ENCODE peak calls at places on chromosomes 7 and 10, in six cellular contexts. I, V, Z, L, A and T are unnamed samples.

GRCh38 chr10:22251751-22252285 is 34.0 kb upstream of the EBLN1 start:
- DNase-seq in I (peak), V (peak), Z (peak), L (peak), A (peak), T (peak)

GRCh38 chr7:130065500-130066152 is 4.7 kb upstream of the KLHDC10 start:
- DNase-seq in I (no peak), V (no peak), Z (no peak), L (no peak), A (no peak), T (no peak)

GRCh38 chr7:151157645-151158329 is 9.7 kb downstream of the GBX1 start:
- DNase-seq in I (no peak), V (no peak), Z (no peak), L (peak), A (no peak), T (no peak)

GRCh38 chr10:97543025-97543546 is 29.5 kb upstream of the ANKRD2 start:
- DNase-seq in I (peak), V (no peak), Z (peak), L (peak), A (peak), T (no peak)

GRCh38 chr10:110547139-110547761 is 20.2 kb upstream of the SMC3 start:
- DNase-seq in I (no peak), V (no peak), Z (no peak), L (peak), A (peak), T (peak)

GRCh38 chr10:101848894-101849351 is 5.3 kb upstream of the KCNIP2 start:
- DNase-seq in I (no peak), V (no peak), Z (no peak), L (no peak), A (no peak), T (no peak)

GRCh38 chr7:28005075-28005847 is 175.3 kb downstream of the JAZF1 start:
- DNase-seq in I (no peak), V (no peak), Z (no peak), L (no peak), A (no peak), T (no peak)

GRCh38 chr7:26664735-26665420 is 199.5 kb downstream of the SKAP2 start:
- DNase-seq in I (no peak), V (peak), Z (no peak), L (peak), A (peak), T (peak)

GRCh38 chr7:8434290-8435002 is 1.0 kb downstream of the NXPH1 start:
- DNase-seq in I (no peak), V (no peak), Z (no peak), L (no peak), A (no peak), T (no peak)

GRCh38 chr7:1723254-1723653 is 53.2 kb downstream of the ELFN1 start:
- DNase-seq in I (no peak), V (no peak), Z (no peak), L (no peak), A (no peak), T (no peak)

GRCh38 chr10:30055094-30055701 is 4.2 kb downstream of the JCAD start:
- DNase-seq in I (no peak), V (no peak), Z (no peak), L (no peak), A (peak), T (no peak)

GRCh38 chr10:24751716-24752115 is 28.0 kb upstream of the ARHGAP21 start:
- DNase-seq in I (no peak), V (no peak), Z (no peak), L (no peak), A (no peak), T (no peak)

GRCh38 chr7:17580141-17580540 is 281.7 kb downstream of the AHR start:
- DNase-seq in I (no peak), V (no peak), Z (no peak), L (peak), A (peak), T (no peak)

GRCh38 chr7:120404042-120404441 is 131.1 kb downstream of the KCND2 start:
- DNase-seq in I (no peak), V (no peak), Z (no peak), L (peak), A (no peak), T (no peak)

GRCh38 chr7:32034052-32034451 is 36.2 kb downstream of the PDE1C start:
- DNase-seq in I (no peak), V (no peak), Z (no peak), L (peak), A (no peak), T (no peak)

GRCh38 chr7:8236781-8237407 is 25.1 kb downstream of the ICA1 start:
- DNase-seq in I (no peak), V (no peak), Z (no peak), L (no peak), A (no peak), T (no peak)

GRCh38 chr10:123140164-123140982 is 4.6 kb downstream of the HMX3 start:
- DNase-seq in I (no peak), V (no peak), Z (no peak), L (no peak), A (no peak), T (no peak)

GRCh38 chr7:101085000-101085948 is at the start of gene TRIM56:
- DNase-seq in I (peak), V (peak), Z (peak), L (peak), A (peak), T (peak)

GRCh38 chr10:77834540-77834939 is 92.0 kb downstream of the DLG5 start:
- DNase-seq in I (no peak), V (no peak), Z (no peak), L (no peak), A (no peak), T (no peak)